ENCODE peak calls at places on chromosome 22, in six cellular contexts. D is transverse colon, Y is BE2C, X is endothelial cell of umbilical vein, C is vagina, Q is osteocyte. E is an unnamed sample.

GRCh38 chr22:17436981-17437410 is 67.7 kb downstream of the CECR2 start:
- DNase-seq in D (no peak), Y (no peak), X (no peak), C (no peak), Q (no peak), E (no peak)

GRCh38 chr22:48554893-48555552 is 1272.7 kb downstream of the BRD1 start:
- DNase-seq in D (no peak), Y (no peak), X (no peak), C (no peak), Q (no peak), E (no peak)

GRCh38 chr22:23376256-23376655 is 195.9 kb downstream of the BCR start:
- DNase-seq in D (peak), Y (peak), X (peak), C (no peak), Q (no peak), E (no peak)

GRCh38 chr22:48957987-48958321 is 869.7 kb downstream of the BRD1 start:
- DNase-seq in D (no peak), Y (no peak), X (no peak), C (no peak), Q (no peak), E (no peak)

GRCh38 chr22:22936915-22937656 is 49.5 kb downstream of the IGLL5 start:
- DNase-seq in D (no peak), Y (no peak), X (no peak), C (no peak), Q (no peak), E (no peak)

GRCh38 chr22:45717787-45718186 is 46.2 kb downstream of the ATXN10 start:
- DNase-seq in D (no peak), Y (no peak), X (no peak), C (no peak), Q (no peak), E (no peak)

GRCh38 chr22:30221121-30221992 is 25.2 kb downstream of the LIF start:
- DNase-seq in D (peak), Y (no peak), X (no peak), C (no peak), Q (no peak), E (no peak)

GRCh38 chr22:40855104-40855959 is 1.1 kb downstream of the ST13 start:
- DNase-seq in D (no peak), Y (no peak), X (no peak), C (no peak), Q (no peak), E (no peak)

GRCh38 chr22:25754527-25755202 is 12.7 kb downstream of the MYO18B start:
- DNase-seq in D (peak), Y (no peak), X (peak), C (no peak), Q (no peak), E (peak)

GRCh38 chr22:31093956-31094622 is 13.0 kb downstream of the SMTN start:
- DNase-seq in D (peak), Y (no peak), X (no peak), C (no peak), Q (no peak), E (no peak)

GRCh38 chr22:49608228-49608627 is 219.4 kb downstream of the BRD1 start:
- DNase-seq in D (no peak), Y (no peak), X (no peak), C (no peak), Q (no peak), E (no peak)

GRCh38 chr22:48156603-48157355 is 1394.3 kb downstream of the TBC1D22A start:
- DNase-seq in D (peak), Y (no peak), X (no peak), C (no peak), Q (no peak), E (no peak)

GRCh38 chr22:27557554-27558060 is 243.9 kb downstream of the MN1 start:
- DNase-seq in D (no peak), Y (no peak), X (no peak), C (no peak), Q (no peak), E (no peak)

GRCh38 chr22:24541681-24542515 is 13.0 kb downstream of the GUCD1 start:
- DNase-seq in D (no peak), Y (no peak), X (no peak), C (no peak), Q (no peak), E (no peak)

DNA sequence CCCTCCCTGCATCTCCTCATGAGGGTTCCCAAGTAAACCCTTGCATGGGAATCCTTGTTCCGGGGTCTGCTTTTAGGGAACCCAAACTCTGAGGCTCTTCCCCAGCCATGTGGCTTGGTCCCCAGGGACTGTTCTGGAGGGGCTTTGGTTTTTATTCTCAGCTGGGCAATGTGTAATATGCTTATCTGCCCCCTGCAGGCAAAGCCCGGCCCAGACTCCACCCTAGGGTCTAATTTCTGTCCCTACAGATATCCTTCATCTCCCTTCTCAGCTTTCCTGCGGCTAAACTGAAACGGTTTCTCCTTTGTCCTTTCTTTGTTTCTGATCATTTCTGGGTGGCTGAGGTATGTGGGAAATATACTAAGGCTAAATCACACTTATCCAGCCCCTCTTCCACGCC is 37.1 kb downstream of the TST start:
- DNase-seq in D (no peak), Y (peak), X (no peak), C (no peak), Q (no peak), E (no peak)
- TF ChIP-seq CTCF in D (no peak), Y (peak), X (peak), C (no peak), Q (no peak), E (peak)

DNA sequence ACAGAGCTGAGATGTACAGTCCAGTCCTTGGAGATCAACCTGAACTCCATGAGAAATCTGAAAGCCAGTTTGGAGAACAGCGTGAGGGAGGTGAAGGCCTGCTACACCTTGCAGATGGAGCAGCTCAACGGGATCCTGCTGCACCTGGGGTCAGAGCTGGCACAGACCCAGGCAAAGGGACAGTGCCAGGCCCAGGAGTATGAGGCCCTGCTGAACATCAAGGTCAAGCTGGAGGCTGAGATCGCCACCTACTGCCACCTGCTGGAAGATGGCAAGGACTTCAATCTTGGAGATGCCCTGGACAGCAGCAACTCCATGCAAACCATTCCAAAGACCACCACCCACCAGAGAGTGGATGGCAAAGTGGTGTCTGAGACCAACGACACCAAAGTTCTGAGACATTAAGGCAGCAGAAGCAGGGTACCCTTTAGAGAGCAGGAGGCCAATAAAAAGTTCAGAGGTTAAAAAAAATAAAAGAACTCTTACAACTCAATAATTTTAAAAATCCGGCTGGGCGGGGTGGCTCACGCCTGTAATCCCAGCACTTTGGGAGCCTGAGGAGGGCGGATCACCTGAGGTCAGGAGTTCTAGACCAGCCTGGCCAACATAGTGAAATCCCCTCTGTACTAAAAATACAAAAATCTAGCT is 69.9 kb upstream of the RTL6 start:
- DNase-seq in D (peak), Y (peak), X (peak), C (no peak), Q (no peak), E (peak)
- TF ChIP-seq CTCF in D (peak), Y (peak), X (peak), C (peak), Q (peak), E (peak)

DNA sequence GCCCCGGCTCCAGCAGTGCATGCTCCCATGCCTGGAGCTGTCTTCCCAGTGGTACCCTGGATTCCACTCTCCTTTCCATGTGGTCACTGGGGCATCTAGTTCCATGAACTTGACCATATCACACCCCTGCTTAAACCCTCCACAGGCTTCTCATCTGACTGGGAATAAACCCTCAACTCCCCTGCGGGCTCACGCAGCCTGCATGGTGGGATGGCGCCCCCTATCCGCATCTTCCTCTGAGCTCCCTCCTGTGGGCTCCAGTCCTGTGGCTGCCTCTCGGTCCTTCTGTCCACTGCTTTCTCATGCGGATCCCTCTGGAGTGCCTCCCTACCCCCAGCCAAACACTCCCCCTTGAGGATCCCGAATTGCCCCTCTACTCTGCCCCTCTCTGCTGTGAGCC is 41.4 kb upstream of the TTLL12 start:
- DNase-seq in D (peak), Y (peak), X (peak), C (no peak), Q (no peak), E (peak)
- TF ChIP-seq CTCF in D (no peak), Y (peak), X (peak), C (no peak), Q (peak), E (peak)

DNA sequence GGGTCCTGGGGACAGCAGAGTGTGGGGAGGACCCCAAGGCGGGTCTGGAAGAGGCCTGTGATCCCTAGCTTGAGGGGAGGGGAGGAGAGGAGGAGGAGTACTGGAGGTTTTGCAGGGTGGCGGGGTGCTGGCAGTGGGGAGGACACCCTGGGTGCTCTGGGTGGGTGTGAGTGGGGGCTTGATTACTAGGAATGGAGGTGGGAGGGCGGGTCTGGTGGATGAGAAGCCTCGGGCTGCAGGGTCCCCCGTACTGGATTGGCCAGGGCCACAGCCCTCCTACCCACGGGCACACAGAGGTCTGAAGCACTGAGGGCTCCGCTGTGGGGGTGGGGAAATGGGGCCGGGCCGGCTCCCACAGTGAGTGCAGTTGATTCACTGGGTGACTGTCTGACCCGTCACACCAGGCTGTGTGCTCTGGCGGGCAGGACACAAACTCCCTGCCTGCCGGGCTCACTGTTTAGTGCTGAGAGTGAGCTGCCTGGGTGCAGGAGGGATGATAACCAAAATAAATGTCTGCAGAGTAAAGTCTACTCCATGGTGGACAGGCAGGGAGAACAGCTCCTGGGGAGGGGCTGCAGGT is 114.2 kb downstream of the CACNA1I start:
- DNase-seq in D (no peak), Y (no peak), X (no peak), C (no peak), Q (no peak), E (no peak)
- TF ChIP-seq CTCF in D (no peak), Y (no peak), X (no peak), C (no peak), Q (no peak), E (no peak)

GRCh38 chr22:47154621-47155081 is 392.2 kb downstream of the TBC1D22A start:
- DNase-seq in D (no peak), Y (peak), X (no peak), C (no peak), Q (no peak), E (no peak)
- TF ChIP-seq CTCF in D (no peak), Y (peak), X (no peak), C (no peak), Q (no peak), E (peak)